ENCODE peak calls at places on chromosome 16, in nine cellular contexts. One of them, this sample, is unnamed.

GRCh38 chr16:84868829-84869457 is 49.2 kb downstream of the CRISPLD2 start:
- DNase-seq in NCI-H446: peak
- DNase-seq in tibial artery: no peak
- DNase-seq in Peyer's patch: no peak
- DNase-seq in skeletal muscle cell: no peak
- DNase-seq in NT2/D1: no peak
- DNase-seq in MG63: no peak
- DNase-seq in AML-193: no peak
- DNase-seq in LHCN-M2: no peak
- DNase-seq in this sample: no peak

GRCh38 chr16:11480634-11481033 is 106.1 kb downstream of the LITAF start:
- DNase-seq in tibial artery: no peak
- DNase-seq in Peyer's patch: no peak
- DNase-seq in MG63: no peak
- DNase-seq in NT2/D1: no peak
- DNase-seq in LHCN-M2: no peak
- DNase-seq in AML-193: no peak
- DNase-seq in skeletal muscle cell: no peak
- DNase-seq in NCI-H446: no peak
- DNase-seq in this sample: no peak

GRCh38 chr16:55091871-55092230 is 161.2 kb downstream of the IRX5 start:
- DNase-seq in skeletal muscle cell: no peak
- DNase-seq in NCI-H446: no peak
- DNase-seq in AML-193: no peak
- DNase-seq in LHCN-M2: no peak
- DNase-seq in tibial artery: no peak
- DNase-seq in Peyer's patch: no peak
- DNase-seq in MG63: no peak
- DNase-seq in NT2/D1: no peak
- DNase-seq in this sample: no peak

GRCh38 chr16:72923757-72924156 is 124.2 kb downstream of the ZFHX3 start:
- DNase-seq in NCI-H446: peak
- DNase-seq in LHCN-M2: no peak
- DNase-seq in NT2/D1: no peak
- DNase-seq in tibial artery: no peak
- DNase-seq in skeletal muscle cell: no peak
- DNase-seq in MG63: no peak
- DNase-seq in Peyer's patch: no peak
- DNase-seq in AML-193: no peak
- DNase-seq in this sample: no peak

GRCh38 chr16:58499615-58500328 is at the start of gene NDRG4:
- DNase-seq in LHCN-M2: peak
- DNase-seq in AML-193: no peak
- DNase-seq in tibial artery: peak
- DNase-seq in skeletal muscle cell: peak
- DNase-seq in MG63: peak
- DNase-seq in NT2/D1: no peak
- DNase-seq in Peyer's patch: peak
- DNase-seq in NCI-H446: peak
- DNase-seq in this sample: no peak

GRCh38 chr16:13436641-13437423 is 483.1 kb upstream of the ERCC4 start:
- DNase-seq in LHCN-M2: peak
- DNase-seq in NCI-H446: no peak
- DNase-seq in skeletal muscle cell: no peak
- DNase-seq in Peyer's patch: no peak
- DNase-seq in AML-193: no peak
- DNase-seq in tibial artery: no peak
- DNase-seq in MG63: no peak
- DNase-seq in NT2/D1: no peak
- DNase-seq in this sample: no peak

GRCh38 chr16:11205754-11206459 is 50.1 kb downstream of the SOCS1 start:
- DNase-seq in NT2/D1: peak
- DNase-seq in LHCN-M2: peak
- DNase-seq in skeletal muscle cell: no peak
- DNase-seq in MG63: peak
- DNase-seq in tibial artery: no peak
- DNase-seq in Peyer's patch: no peak
- DNase-seq in AML-193: peak
- DNase-seq in NCI-H446: no peak
- DNase-seq in this sample: no peak

GRCh38 chr16:75021410-75021809 is 22.6 kb downstream of the ZNRF1 start:
- DNase-seq in Peyer's patch: no peak
- DNase-seq in AML-193: no peak
- DNase-seq in tibial artery: no peak
- DNase-seq in NT2/D1: no peak
- DNase-seq in NCI-H446: no peak
- DNase-seq in skeletal muscle cell: no peak
- DNase-seq in LHCN-M2: no peak
- DNase-seq in MG63: no peak
- DNase-seq in this sample: no peak

GRCh38 chr16:75372236-75372856 is 61.0 kb downstream of the CFDP1 start:
- DNase-seq in skeletal muscle cell: peak
- DNase-seq in AML-193: no peak
- DNase-seq in tibial artery: no peak
- DNase-seq in NT2/D1: no peak
- DNase-seq in LHCN-M2: no peak
- DNase-seq in NCI-H446: no peak
- DNase-seq in Peyer's patch: no peak
- DNase-seq in MG63: peak
- DNase-seq in this sample: no peak

GRCh38 chr16:53952215-53953208 is 248.6 kb downstream of the FTO start:
- DNase-seq in MG63: no peak
- DNase-seq in Peyer's patch: no peak
- DNase-seq in NCI-H446: peak
- DNase-seq in LHCN-M2: peak
- DNase-seq in AML-193: peak
- DNase-seq in skeletal muscle cell: no peak
- DNase-seq in NT2/D1: no peak
- DNase-seq in tibial artery: no peak
- DNase-seq in this sample: no peak

GRCh38 chr16:23597003-23597756 is 1.1 kb upstream of the NDUFAB1 start:
- DNase-seq in LHCN-M2: peak
- DNase-seq in NCI-H446: no peak
- DNase-seq in NT2/D1: peak
- DNase-seq in AML-193: peak
- DNase-seq in Peyer's patch: no peak
- DNase-seq in MG63: peak
- DNase-seq in skeletal muscle cell: no peak
- DNase-seq in tibial artery: no peak
- DNase-seq in this sample: no peak

GRCh38 chr16:19073863-19074262 is 6.4 kb downstream of the COQ7 start:
- DNase-seq in LHCN-M2: no peak
- DNase-seq in NCI-H446: no peak
- DNase-seq in NT2/D1: no peak
- DNase-seq in skeletal muscle cell: no peak
- DNase-seq in MG63: no peak
- DNase-seq in AML-193: no peak
- DNase-seq in tibial artery: no peak
- DNase-seq in Peyer's patch: no peak
- DNase-seq in this sample: no peak

GRCh38 chr16:7025616-7026190 is 306.9 kb upstream of the RBFOX1 start:
- DNase-seq in tibial artery: no peak
- DNase-seq in NT2/D1: peak
- DNase-seq in AML-193: peak
- DNase-seq in MG63: peak
- DNase-seq in skeletal muscle cell: no peak
- DNase-seq in NCI-H446: peak
- DNase-seq in Peyer's patch: peak
- DNase-seq in LHCN-M2: peak
- DNase-seq in this sample: peak

GRCh38 chr16:48180868-48181480 is 25.2 kb upstream of the ABCC12 start:
- DNase-seq in tibial artery: no peak
- DNase-seq in skeletal muscle cell: no peak
- DNase-seq in LHCN-M2: no peak
- DNase-seq in Peyer's patch: peak
- DNase-seq in AML-193: no peak
- DNase-seq in NT2/D1: no peak
- DNase-seq in MG63: no peak
- DNase-seq in NCI-H446: no peak
- DNase-seq in this sample: no peak

GRCh38 chr16:54289242-54290051 is 2.9 kb upstream of the IRX3 start:
- DNase-seq in NCI-H446: no peak
- DNase-seq in AML-193: no peak
- DNase-seq in Peyer's patch: no peak
- DNase-seq in NT2/D1: no peak
- DNase-seq in LHCN-M2: no peak
- DNase-seq in tibial artery: no peak
- DNase-seq in skeletal muscle cell: no peak
- DNase-seq in MG63: no peak
- DNase-seq in this sample: no peak

GRCh38 chr16:85551319-85551978 is 61.7 kb upstream of the GSE1 start:
- DNase-seq in NCI-H446: no peak
- DNase-seq in Peyer's patch: no peak
- DNase-seq in tibial artery: no peak
- DNase-seq in skeletal muscle cell: no peak
- DNase-seq in NT2/D1: no peak
- DNase-seq in AML-193: no peak
- DNase-seq in MG63: no peak
- DNase-seq in LHCN-M2: no peak
- DNase-seq in this sample: no peak

GRCh38 chr16:49548571-49548970 is 175.0 kb downstream of the C16orf78 start:
- DNase-seq in AML-193: no peak
- DNase-seq in skeletal muscle cell: no peak
- DNase-seq in Peyer's patch: peak
- DNase-seq in NCI-H446: no peak
- DNase-seq in NT2/D1: no peak
- DNase-seq in MG63: no peak
- DNase-seq in LHCN-M2: no peak
- DNase-seq in tibial artery: no peak
- DNase-seq in this sample: no peak

GRCh38 chr16:15775663-15776304 is 81.0 kb downstream of the MYH11 start:
- DNase-seq in tibial artery: no peak
- DNase-seq in NCI-H446: no peak
- DNase-seq in MG63: peak
- DNase-seq in Peyer's patch: no peak
- DNase-seq in NT2/D1: no peak
- DNase-seq in skeletal muscle cell: peak
- DNase-seq in LHCN-M2: no peak
- DNase-seq in AML-193: no peak
- DNase-seq in this sample: no peak

GRCh38 chr16:81703177-81704155 is 75.6 kb upstream of the PLCG2 start:
- DNase-seq in AML-193: no peak
- DNase-seq in tibial artery: no peak
- DNase-seq in Peyer's patch: peak
- DNase-seq in skeletal muscle cell: peak
- DNase-seq in MG63: peak
- DNase-seq in LHCN-M2: peak
- DNase-seq in NCI-H446: peak
- DNase-seq in NT2/D1: no peak
- DNase-seq in this sample: peak

GRCh38 chr16:12523002-12523401 is 280.7 kb downstream of the CPPED1 start:
- DNase-seq in LHCN-M2: no peak
- DNase-seq in AML-193: no peak
- DNase-seq in tibial artery: no peak
- DNase-seq in skeletal muscle cell: no peak
- DNase-seq in NCI-H446: no peak
- DNase-seq in MG63: no peak
- DNase-seq in NT2/D1: no peak
- DNase-seq in Peyer's patch: no peak
- DNase-seq in this sample: no peak